ENCODE peak calls at places on chromosomes 1 and 21, in nine cellular contexts. L, P, C, U, K, N, B, G and E are unnamed samples.

GRCh38 chr1:7993593-7994479 is 32.3 kb downstream of the ERRFI1 start:
- DNase-seq in K (no peak), U (no peak), N (peak; percentile 57), B (no peak), P (no peak), C (no peak), L (no peak), G (no peak), E (peak; percentile 66)

GRCh38 chr1:2084306-2084705 is 34.1 kb downstream of the PRKCZ start:
- DNase-seq in C (no peak), G (no peak), N (no peak), B (no peak), P (no peak), K (no peak), L (no peak), U (no peak), E (no peak)

GRCh38 chr1:181089777-181090505 is 1.4 kb downstream of the IER5 start:
- DNase-seq in L (peak; percentile 54), C (peak; percentile 77), P (peak; percentile 68), G (peak; percentile 32), N (peak; percentile 67), U (peak; percentile 82), K (peak; percentile 37), B (no peak), E (no peak)

GRCh38 chr1:50129201-50129600 is 20.5 kb downstream of the ELAVL4 start:
- DNase-seq in N (no peak), G (no peak), U (no peak), K (no peak), C (no peak), L (no peak), B (no peak), P (no peak), E (no peak)

GRCh38 chr21:35070436-35070835 is 21.3 kb upstream of the RUNX1 start:
- DNase-seq in K (no peak), B (no peak), C (no peak), L (no peak), P (no peak), G (no peak), U (no peak), N (no peak), E (no peak)

GRCh38 chr21:39630191-39630591 is 17.5 kb downstream of the B3GALT5 start:
- DNase-seq in U (no peak), C (no peak), N (peak; percentile 31), B (no peak), P (no peak), K (no peak), G (no peak), L (no peak), E (peak; percentile 68)

GRCh38 chr1:94951509-94952208 is 24.7 kb upstream of the CNN3 start:
- DNase-seq in C (no peak), N (peak; percentile 45), G (no peak), L (no peak), P (peak; percentile 52), K (no peak), B (no peak), U (no peak), E (no peak)

GRCh38 chr1:206050655-206051235 is 2.2 kb upstream of the RHEX start:
- DNase-seq in U (peak; percentile 17), B (no peak), N (no peak), G (peak; percentile 14), C (no peak), K (peak; percentile 88), P (no peak), L (no peak), E (no peak)

GRCh38 chr1:10471411-10472219 is 714 bp downstream of the DFFA start:
- DNase-seq in C (no peak), G (no peak), B (no peak), U (no peak), L (no peak), P (no peak), K (no peak), N (peak; percentile 45), E (no peak)

GRCh38 chr1:26408604-26409003 is 2.0 kb upstream of the LIN28A start:
- DNase-seq in N (peak; percentile 61), L (peak; percentile 15), K (peak; percentile 35), G (peak; percentile 35), C (peak; percentile 75), U (peak; percentile 66), B (peak; percentile 49), P (no peak), E (no peak)

GRCh38 chr1:154304664-154305337 is 16.1 kb upstream of the AQP10 start:
- DNase-seq in G (no peak), P (no peak), B (no peak), U (no peak), K (no peak), C (no peak), L (no peak), N (no peak), E (no peak)

GRCh38 chr1:44660176-44660575 is 14.1 kb downstream of the TMEM53 start:
- DNase-seq in N (no peak), B (no peak), K (no peak), U (no peak), C (peak; percentile 78), G (no peak), L (peak; percentile 72), P (peak; percentile 80), E (no peak)